ENCODE peak calls at places on chromosomes 5 and 9, in five cellular contexts. C is AG08396, A is fibroblast of the conjunctiva, I is PC-9, Q is nephron progenitor cell. U is an unnamed sample.

GRCh38 chr5:175697846-175698245 is 40.0 kb downstream of the HRH2 start:
- DNase-seq in Q (no peak), I (no peak), A (no peak), C (no peak), U (no peak)

GRCh38 chr5:143796753-143797152 is 15.2 kb upstream of the HMHB1 start:
- DNase-seq in C (no peak), I (no peak), A (no peak), Q (no peak), U (no peak)

GRCh38 chr9:131641618-131642495 is 96.5 kb downstream of the PRRT1B start:
- DNase-seq in I (no peak), C (no peak), Q (no peak), A (no peak), U (peak)

GRCh38 chr5:43412151-43412550 is at the start of gene CCL28:
- DNase-seq in Q (no peak), A (no peak), I (no peak), C (no peak), U (no peak)

GRCh38 chr9:126791406-126792230 is 13.2 kb upstream of the ZBTB43 start:
- DNase-seq in A (peak), Q (no peak), C (peak), I (peak), U (peak)

GRCh38 chr9:6645153-6646027 is at the start of gene GLDC:
- DNase-seq in C (no peak), A (no peak), Q (peak), I (no peak), U (peak)

GRCh38 chr5:172573115-172573882 is 67.8 kb upstream of the NEURL1B start:
- DNase-seq in A (no peak), C (no peak), Q (no peak), I (no peak), U (no peak)

GRCh38 chr9:137462396-137463193 is 3.5 kb upstream of the NSMF start:
- DNase-seq in Q (no peak), I (no peak), C (no peak), A (no peak), U (no peak)

GRCh38 chr5:159764283-159764927 is 151.9 kb upstream of the ADRA1B start:
- DNase-seq in C (peak), Q (no peak), A (peak), I (no peak), U (peak)

GRCh38 chr5:14114615-14115251 is 28.4 kb upstream of the TRIO start:
- DNase-seq in A (no peak), I (no peak), Q (no peak), C (no peak), U (no peak)

GRCh38 chr5:133245191-133246052 is 193.6 kb downstream of the HSPA4 start:
- DNase-seq in Q (no peak), I (peak), C (peak), A (peak), U (peak)

GRCh38 chr9:114570742-114571141 is 16.8 kb upstream of the ATP6V1G1 start:
- DNase-seq in Q (no peak), C (no peak), I (no peak), A (no peak), U (no peak)

GRCh38 chr5:77120706-77121105 is 33.6 kb upstream of the ZBED3 start:
- DNase-seq in Q (no peak), C (no peak), I (no peak), A (no peak), U (no peak)

GRCh38 chr9:134304712-134305111 is 21.5 kb upstream of the RXRA start:
- DNase-seq in I (no peak), C (no peak), A (no peak), Q (no peak), U (no peak)

GRCh38 chr9:133188006-133188842 is 20.8 kb downstream of the OBP2B start:
- DNase-seq in I (peak), C (no peak), A (no peak), Q (peak), U (no peak)

GRCh38 chr5:126831175-126831574 is 54.2 kb downstream of the LMNB1 start:
- DNase-seq in I (no peak), A (no peak), C (no peak), Q (no peak), U (no peak)

GRCh38 chr5:159825551-159826051 is 90.7 kb upstream of the ADRA1B start:
- DNase-seq in A (no peak), C (peak), I (peak), Q (no peak), U (no peak)

GRCh38 chr5:174755103-174755502 is 30.7 kb downstream of the MSX2 start:
- DNase-seq in Q (no peak), A (no peak), I (no peak), C (no peak), U (no peak)

GRCh38 chr5:115838885-115839518 is 2.4 kb downstream of the ATG12 start:
- DNase-seq in Q (no peak), C (peak), A (peak), I (peak), U (no peak)

GRCh38 chr9:4298255-4299005 is 1.4 kb downstream of the GLIS3 start:
- DNase-seq in C (peak), I (peak), Q (peak), A (no peak), U (no peak)

GRCh38 chr9:135105938-135106491 is 18.5 kb downstream of the OLFM1 start:
- DNase-seq in C (no peak), A (no peak), I (no peak), Q (no peak), U (no peak)

GRCh38 chr5:114243281-114243982 is 118.4 kb upstream of the KCNN2 start:
- DNase-seq in I (no peak), C (peak), A (peak), Q (no peak), U (no peak)

GRCh38 chr5:2686725-2687124 is 64.8 kb downstream of the IRX2 start:
- DNase-seq in A (no peak), C (no peak), Q (no peak), I (no peak), U (no peak)

GRCh38 chr9:134944351-134944802 is 26.7 kb upstream of the FCN1 start:
- DNase-seq in A (no peak), C (no peak), I (no peak), Q (no peak), U (no peak)

GRCh38 chr5:169567079-169567478 is 16.5 kb upstream of the SPDL1 start:
- DNase-seq in I (no peak), A (no peak), C (no peak), Q (peak), U (no peak)

GRCh38 chr5:38888023-38888422 is 42.2 kb downstream of the OSMR start:
- DNase-seq in I (no peak), C (no peak), A (no peak), Q (no peak), U (no peak)

GRCh38 chr9:71663216-71663615 is 105.1 kb downstream of the CEMIP2 start:
- DNase-seq in A (no peak), I (no peak), Q (no peak), C (no peak), U (no peak)

GRCh38 chr5:32369542-32370155 is 56.9 kb upstream of the MTMR12 start:
- DNase-seq in A (no peak), C (no peak), I (no peak), Q (no peak), U (no peak)

GRCh38 chr9:136670571-136671253 is 8.0 kb downstream of the EGFL7 start:
- DNase-seq in I (no peak), A (no peak), Q (no peak), C (no peak), U (no peak)

GRCh38 chr9:114409103-114409780 is 21.5 kb upstream of the AKNA start:
- DNase-seq in A (no peak), C (no peak), I (no peak), Q (no peak), U (peak)

GRCh38 chr5:74310967-74311930 is 329.3 kb downstream of the ENC1 start:
- DNase-seq in A (no peak), C (no peak), I (no peak), Q (no peak), U (no peak)

GRCh38 chr5:178115835-178116405 is 2.6 kb downstream of the N4BP3 start:
- DNase-seq in A (no peak), C (peak), Q (no peak), I (no peak), U (no peak)

GRCh38 chr9:93132287-93132927 is 1.6 kb downstream of the NINJ1 start:
- DNase-seq in C (peak), Q (no peak), I (no peak), A (peak), U (no peak)

GRCh38 chr5:74442466-74442865 is 198.1 kb downstream of the ENC1 start:
- DNase-seq in A (no peak), Q (no peak), I (no peak), C (no peak), U (no peak)

GRCh38 chr5:120734033-120734432 is 269.9 kb downstream of the PRR16 start:
- DNase-seq in A (peak), I (no peak), Q (peak), C (peak), U (no peak)

GRCh38 chr9:69951411-69951810 is 92.2 kb upstream of the MAMDC2 start:
- DNase-seq in A (no peak), Q (no peak), C (no peak), I (no peak), U (no peak)

GRCh38 chr9:73643379-73644013 is 491.8 kb downstream of the ANXA1 start:
- DNase-seq in Q (no peak), A (peak), C (no peak), I (peak), U (peak)